ENCODE peak calls at places on chromosomes 1 and 21, in seven cellular contexts. One of them, this sample, is unnamed.

GRCh38 chr1:78210167-78210566 is 164.4 kb downstream of the GIPC2 start:
- DNase-seq in occipital lobe: no peak
- DNase-seq in HS-5: no peak
- DNase-seq in nucleus accumbens: no peak
- DNase-seq in progenitor cell of endocrine pancreas: no peak
- DNase-seq in DMS79: no peak
- DNase-seq in NCI-H2029 treated with DMSO at 0.1 percent for 48 hours: no peak
- DNase-seq in this sample: no peak

GRCh38 chr1:58922302-58923089 is 138.6 kb upstream of the JUN start:
- DNase-seq in nucleus accumbens: no peak
- DNase-seq in occipital lobe: no peak
- DNase-seq in NCI-H2029 treated with DMSO at 0.1 percent for 48 hours: no peak
- DNase-seq in HS-5: no peak
- DNase-seq in progenitor cell of endocrine pancreas: no peak
- DNase-seq in DMS79: peak
- DNase-seq in this sample: peak

GRCh38 chr1:211764701-211765100 is 65.9 kb downstream of the LPGAT1 start:
- DNase-seq in progenitor cell of endocrine pancreas: no peak
- DNase-seq in DMS79: peak
- DNase-seq in NCI-H2029 treated with DMSO at 0.1 percent for 48 hours: no peak
- DNase-seq in HS-5: no peak
- DNase-seq in nucleus accumbens: no peak
- DNase-seq in occipital lobe: no peak
- DNase-seq in this sample: no peak

GRCh38 chr1:238469146-238469601 is 578.5 kb upstream of the ZP4 start:
- DNase-seq in progenitor cell of endocrine pancreas: no peak
- DNase-seq in HS-5: no peak
- DNase-seq in NCI-H2029 treated with DMSO at 0.1 percent for 48 hours: no peak
- DNase-seq in nucleus accumbens: no peak
- DNase-seq in DMS79: no peak
- DNase-seq in occipital lobe: no peak
- DNase-seq in this sample: no peak

GRCh38 chr1:232682248-232682647 is 52.3 kb upstream of the SIPA1L2 start:
- DNase-seq in NCI-H2029 treated with DMSO at 0.1 percent for 48 hours: no peak
- DNase-seq in nucleus accumbens: no peak
- DNase-seq in HS-5: no peak
- DNase-seq in progenitor cell of endocrine pancreas: peak
- DNase-seq in DMS79: no peak
- DNase-seq in occipital lobe: no peak
- DNase-seq in this sample: no peak

GRCh38 chr1:102102276-102102780 is 105.6 kb upstream of the OLFM3 start:
- DNase-seq in occipital lobe: no peak
- DNase-seq in progenitor cell of endocrine pancreas: no peak
- DNase-seq in NCI-H2029 treated with DMSO at 0.1 percent for 48 hours: no peak
- DNase-seq in HS-5: no peak
- DNase-seq in DMS79: no peak
- DNase-seq in nucleus accumbens: no peak
- DNase-seq in this sample: no peak

GRCh38 chr1:183567584-183567983 is 22.7 kb downstream of the NCF2 start:
- DNase-seq in progenitor cell of endocrine pancreas: no peak
- DNase-seq in occipital lobe: no peak
- DNase-seq in NCI-H2029 treated with DMSO at 0.1 percent for 48 hours: peak
- DNase-seq in nucleus accumbens: no peak
- DNase-seq in DMS79: peak
- DNase-seq in HS-5: no peak
- DNase-seq in this sample: no peak

GRCh38 chr1:54365020-54365797 is 41.0 kb downstream of the SSBP3 start:
- DNase-seq in occipital lobe: no peak
- DNase-seq in HS-5: no peak
- DNase-seq in DMS79: no peak
- DNase-seq in progenitor cell of endocrine pancreas: no peak
- DNase-seq in nucleus accumbens: no peak
- DNase-seq in NCI-H2029 treated with DMSO at 0.1 percent for 48 hours: no peak
- DNase-seq in this sample: no peak

GRCh38 chr1:38117444-38117887 is 70.9 kb upstream of the POU3F1 start:
- DNase-seq in NCI-H2029 treated with DMSO at 0.1 percent for 48 hours: no peak
- DNase-seq in nucleus accumbens: peak
- DNase-seq in progenitor cell of endocrine pancreas: no peak
- DNase-seq in DMS79: peak
- DNase-seq in occipital lobe: no peak
- DNase-seq in HS-5: no peak
- DNase-seq in this sample: peak

GRCh38 chr1:40313329-40313957 is 3.6 kb downstream of the COL9A2 start:
- DNase-seq in NCI-H2029 treated with DMSO at 0.1 percent for 48 hours: no peak
- DNase-seq in HS-5: no peak
- DNase-seq in DMS79: no peak
- DNase-seq in nucleus accumbens: no peak
- DNase-seq in progenitor cell of endocrine pancreas: no peak
- DNase-seq in occipital lobe: no peak
- DNase-seq in this sample: no peak

GRCh38 chr1:163072658-163073057 is 3.5 kb downstream of the RGS4 start:
- DNase-seq in nucleus accumbens: no peak
- DNase-seq in progenitor cell of endocrine pancreas: no peak
- DNase-seq in NCI-H2029 treated with DMSO at 0.1 percent for 48 hours: no peak
- DNase-seq in occipital lobe: no peak
- DNase-seq in DMS79: no peak
- DNase-seq in HS-5: no peak
- DNase-seq in this sample: no peak

GRCh38 chr1:5711956-5712645 is 280.1 kb downstream of the NPHP4 start:
- DNase-seq in progenitor cell of endocrine pancreas: no peak
- DNase-seq in NCI-H2029 treated with DMSO at 0.1 percent for 48 hours: no peak
- DNase-seq in nucleus accumbens: no peak
- DNase-seq in DMS79: no peak
- DNase-seq in occipital lobe: no peak
- DNase-seq in HS-5: no peak
- DNase-seq in this sample: no peak

GRCh38 chr1:227317541-227318002 is 720 bp downstream of the CDC42BPA start:
- DNase-seq in DMS79: peak
- DNase-seq in progenitor cell of endocrine pancreas: peak
- DNase-seq in occipital lobe: no peak
- DNase-seq in nucleus accumbens: peak
- DNase-seq in NCI-H2029 treated with DMSO at 0.1 percent for 48 hours: no peak
- DNase-seq in HS-5: no peak
- DNase-seq in this sample: no peak

GRCh38 chr1:172909606-172910326 is 141.0 kb downstream of the TNFSF18 start:
- DNase-seq in progenitor cell of endocrine pancreas: no peak
- DNase-seq in nucleus accumbens: no peak
- DNase-seq in HS-5: peak
- DNase-seq in DMS79: no peak
- DNase-seq in occipital lobe: no peak
- DNase-seq in NCI-H2029 treated with DMSO at 0.1 percent for 48 hours: no peak
- DNase-seq in this sample: no peak

GRCh38 chr1:28917757-28918118 is 3.4 kb downstream of the EPB41 start:
- DNase-seq in nucleus accumbens: no peak
- DNase-seq in DMS79: no peak
- DNase-seq in HS-5: no peak
- DNase-seq in progenitor cell of endocrine pancreas: no peak
- DNase-seq in occipital lobe: no peak
- DNase-seq in NCI-H2029 treated with DMSO at 0.1 percent for 48 hours: no peak
- DNase-seq in this sample: no peak

GRCh38 chr21:33975548-33976081 is 60.0 kb upstream of the ATP5PO start:
- DNase-seq in nucleus accumbens: no peak
- DNase-seq in DMS79: no peak
- DNase-seq in NCI-H2029 treated with DMSO at 0.1 percent for 48 hours: no peak
- DNase-seq in occipital lobe: no peak
- DNase-seq in progenitor cell of endocrine pancreas: no peak
- DNase-seq in HS-5: no peak
- DNase-seq in this sample: peak

GRCh38 chr1:1434131-1434811 is 1.2 kb upstream of the VWA1 start:
- DNase-seq in occipital lobe: peak
- DNase-seq in progenitor cell of endocrine pancreas: no peak
- DNase-seq in HS-5: no peak
- DNase-seq in DMS79: no peak
- DNase-seq in nucleus accumbens: peak
- DNase-seq in NCI-H2029 treated with DMSO at 0.1 percent for 48 hours: no peak
- DNase-seq in this sample: no peak

GRCh38 chr1:55046871-55047270 is 7.5 kb downstream of the PCSK9 start:
- DNase-seq in progenitor cell of endocrine pancreas: no peak
- DNase-seq in nucleus accumbens: no peak
- DNase-seq in HS-5: no peak
- DNase-seq in NCI-H2029 treated with DMSO at 0.1 percent for 48 hours: no peak
- DNase-seq in DMS79: no peak
- DNase-seq in occipital lobe: no peak
- DNase-seq in this sample: no peak

GRCh38 chr1:158999301-159000069 is 10.2 kb upstream of the IFI16 start:
- DNase-seq in progenitor cell of endocrine pancreas: no peak
- DNase-seq in DMS79: no peak
- DNase-seq in NCI-H2029 treated with DMSO at 0.1 percent for 48 hours: peak
- DNase-seq in nucleus accumbens: peak
- DNase-seq in HS-5: peak
- DNase-seq in occipital lobe: peak
- DNase-seq in this sample: no peak

GRCh38 chr1:178580876-178581275 is 68.0 kb downstream of the TEX35 start:
- DNase-seq in nucleus accumbens: no peak
- DNase-seq in NCI-H2029 treated with DMSO at 0.1 percent for 48 hours: no peak
- DNase-seq in DMS79: no peak
- DNase-seq in HS-5: no peak
- DNase-seq in occipital lobe: no peak
- DNase-seq in progenitor cell of endocrine pancreas: no peak
- DNase-seq in this sample: no peak

GRCh38 chr1:33005117-33005811 is 31.4 kb downstream of the AK2 start:
- DNase-seq in HS-5: no peak
- DNase-seq in occipital lobe: no peak
- DNase-seq in DMS79: no peak
- DNase-seq in nucleus accumbens: no peak
- DNase-seq in progenitor cell of endocrine pancreas: no peak
- DNase-seq in NCI-H2029 treated with DMSO at 0.1 percent for 48 hours: no peak
- DNase-seq in this sample: no peak

GRCh38 chr1:117555806-117556205 is 50.0 kb upstream of the TENT5C start:
- DNase-seq in HS-5: no peak
- DNase-seq in occipital lobe: no peak
- DNase-seq in nucleus accumbens: no peak
- DNase-seq in NCI-H2029 treated with DMSO at 0.1 percent for 48 hours: no peak
- DNase-seq in progenitor cell of endocrine pancreas: no peak
- DNase-seq in DMS79: no peak
- DNase-seq in this sample: no peak

GRCh38 chr1:246567258-246568235 is 1.3 kb downstream of the CNST start:
- DNase-seq in DMS79: no peak
- DNase-seq in occipital lobe: no peak
- DNase-seq in progenitor cell of endocrine pancreas: no peak
- DNase-seq in HS-5: peak
- DNase-seq in NCI-H2029 treated with DMSO at 0.1 percent for 48 hours: no peak
- DNase-seq in nucleus accumbens: no peak
- DNase-seq in this sample: peak

GRCh38 chr21:35328856-35329455 is 279.9 kb upstream of the RUNX1 start:
- DNase-seq in nucleus accumbens: no peak
- DNase-seq in DMS79: peak
- DNase-seq in progenitor cell of endocrine pancreas: no peak
- DNase-seq in NCI-H2029 treated with DMSO at 0.1 percent for 48 hours: peak
- DNase-seq in HS-5: no peak
- DNase-seq in occipital lobe: no peak
- DNase-seq in this sample: no peak

This sample was measured in keratinocyte.